ENCODE peak calls at places on chromosomes 2 and 18, in ten cellular contexts. One of them, this sample, is unnamed.

GRCh38 chr2:144595686-144596073 is 75.8 kb upstream of the ZEB2 start:
- DNase-seq in stomach: no peak
- DNase-seq in uterus: no peak
- DNase-seq in adrenal gland: no peak
- DNase-seq in K562: no peak
- DNase-seq in ovary: no peak
- DNase-seq in A549: no peak
- DNase-seq in body of pancreas: no peak
- DNase-seq in heart left ventricle: no peak
- DNase-seq in IMR-90: no peak
- DNase-seq in this sample: no peak

GRCh38 chr2:67215636-67216035 is 181.5 kb upstream of the ETAA1 start:
- DNase-seq in stomach: no peak
- DNase-seq in uterus: no peak
- DNase-seq in adrenal gland: no peak
- DNase-seq in K562: no peak
- DNase-seq in ovary: no peak
- DNase-seq in A549: no peak
- DNase-seq in body of pancreas: no peak
- DNase-seq in heart left ventricle: no peak
- DNase-seq in IMR-90: peak; percentile 69
- DNase-seq in this sample: no peak

GRCh38 chr2:50995610-50996009 is 36.3 kb downstream of the NRXN1 start:
- DNase-seq in stomach: no peak
- DNase-seq in uterus: no peak
- DNase-seq in adrenal gland: peak; percentile 14
- DNase-seq in K562: no peak
- DNase-seq in ovary: no peak
- DNase-seq in A549: no peak
- DNase-seq in body of pancreas: no peak
- DNase-seq in heart left ventricle: no peak
- DNase-seq in IMR-90: peak; percentile 80
- DNase-seq in this sample: no peak

GRCh38 chr2:164661349-164661748 is 40.1 kb upstream of the GRB14 start:
- DNase-seq in stomach: no peak
- DNase-seq in uterus: no peak
- DNase-seq in adrenal gland: no peak
- DNase-seq in K562: no peak
- DNase-seq in ovary: no peak
- DNase-seq in A549: no peak
- DNase-seq in body of pancreas: no peak
- DNase-seq in heart left ventricle: no peak
- DNase-seq in IMR-90: peak; percentile 1
- DNase-seq in this sample: no peak

GRCh38 chr2:49973917-49974368 is 819.6 kb upstream of the FSHR start:
- DNase-seq in stomach: peak; percentile 45
- DNase-seq in uterus: peak; percentile 17
- DNase-seq in adrenal gland: peak; percentile 16
- DNase-seq in K562: no peak
- DNase-seq in ovary: peak; percentile 13
- DNase-seq in A549: peak; percentile 5
- DNase-seq in body of pancreas: peak; percentile 31
- DNase-seq in heart left ventricle: peak; percentile 74
- DNase-seq in IMR-90: no peak
- DNase-seq in this sample: no peak

GRCh38 chr2:34242741-34243123 is 643.6 kb upstream of the FAM98A start:
- DNase-seq in stomach: peak; percentile 90
- DNase-seq in uterus: no peak
- DNase-seq in adrenal gland: no peak
- DNase-seq in K562: no peak
- DNase-seq in ovary: no peak
- DNase-seq in A549: no peak
- DNase-seq in body of pancreas: peak; percentile 82
- DNase-seq in heart left ventricle: no peak
- DNase-seq in IMR-90: no peak
- DNase-seq in this sample: no peak

GRCh38 chr2:144322379-144322778 is 197.5 kb downstream of the ZEB2 start:
- DNase-seq in stomach: no peak
- DNase-seq in uterus: no peak
- DNase-seq in adrenal gland: no peak
- DNase-seq in K562: no peak
- DNase-seq in ovary: no peak
- DNase-seq in A549: no peak
- DNase-seq in body of pancreas: no peak
- DNase-seq in heart left ventricle: no peak
- DNase-seq in IMR-90: no peak
- DNase-seq in this sample: no peak

GRCh38 chr18:12076424-12077140 is 17.1 kb upstream of the ANKRD62 start:
- DNase-seq in stomach: peak; percentile 55
- DNase-seq in uterus: peak; percentile 10
- DNase-seq in adrenal gland: peak; percentile 31
- DNase-seq in K562: no peak
- DNase-seq in ovary: no peak
- DNase-seq in A549: peak; percentile 26
- DNase-seq in body of pancreas: no peak
- DNase-seq in heart left ventricle: no peak
- DNase-seq in IMR-90: peak; percentile 7
- DNase-seq in this sample: no peak

GRCh38 chr18:57029761-57030160 is 117.1 kb upstream of the BOD1L2 start:
- DNase-seq in stomach: no peak
- DNase-seq in uterus: no peak
- DNase-seq in adrenal gland: no peak
- DNase-seq in K562: no peak
- DNase-seq in ovary: no peak
- DNase-seq in A549: no peak
- DNase-seq in body of pancreas: no peak
- DNase-seq in heart left ventricle: no peak
- DNase-seq in IMR-90: no peak
- DNase-seq in this sample: peak; percentile 72

GRCh38 chr2:85132834-85133637 is at the start of gene TCF7L1:
- DNase-seq in stomach: peak; percentile 55
- DNase-seq in uterus: peak; percentile 90
- DNase-seq in adrenal gland: peak; percentile 62
- DNase-seq in K562: peak; percentile 90
- DNase-seq in ovary: peak; percentile 88
- DNase-seq in A549: peak; percentile 93
- DNase-seq in body of pancreas: peak; percentile 72
- DNase-seq in heart left ventricle: peak; percentile 82
- DNase-seq in IMR-90: peak; percentile 88
- DNase-seq in this sample: peak; percentile 94

GRCh38 chr18:39453882-39454281 is 1888.3 kb upstream of the CELF4 start:
- DNase-seq in stomach: no peak
- DNase-seq in uterus: peak; percentile 25
- DNase-seq in adrenal gland: peak; percentile 32
- DNase-seq in K562: no peak
- DNase-seq in ovary: no peak
- DNase-seq in A549: no peak
- DNase-seq in body of pancreas: no peak
- DNase-seq in heart left ventricle: peak; percentile 35
- DNase-seq in IMR-90: peak; percentile 65
- DNase-seq in this sample: no peak

GRCh38 chr2:167863377-167863776 is 384.0 kb downstream of the STK39 start:
- DNase-seq in stomach: no peak
- DNase-seq in uterus: no peak
- DNase-seq in adrenal gland: no peak
- DNase-seq in K562: no peak
- DNase-seq in ovary: no peak
- DNase-seq in A549: no peak
- DNase-seq in body of pancreas: no peak
- DNase-seq in heart left ventricle: no peak
- DNase-seq in IMR-90: no peak
- DNase-seq in this sample: no peak

GRCh38 chr18:37218022-37218590 is 347.5 kb downstream of the CELF4 start:
- DNase-seq in stomach: no peak
- DNase-seq in uterus: no peak
- DNase-seq in adrenal gland: no peak
- DNase-seq in K562: no peak
- DNase-seq in ovary: no peak
- DNase-seq in A549: no peak
- DNase-seq in body of pancreas: no peak
- DNase-seq in heart left ventricle: no peak
- DNase-seq in IMR-90: no peak
- DNase-seq in this sample: no peak

GRCh38 chr18:79448621-79449020 is 52.9 kb downstream of the NFATC1 start:
- DNase-seq in stomach: no peak
- DNase-seq in uterus: no peak
- DNase-seq in adrenal gland: no peak
- DNase-seq in K562: no peak
- DNase-seq in ovary: no peak
- DNase-seq in A549: no peak
- DNase-seq in body of pancreas: no peak
- DNase-seq in heart left ventricle: no peak
- DNase-seq in IMR-90: no peak
- DNase-seq in this sample: no peak
- H3K9me3 ChIP-seq in stomach: no peaks in the 10 kb centered on the region
- H3K9me3 ChIP-seq in uterus: no peaks in the 10 kb centered on the region
- H3K9me3 ChIP-seq in adrenal gland: no peaks in the 10 kb centered on the region
- H3K9me3 ChIP-seq in K562: no peaks in the 10 kb centered on the region
- H3K9me3 ChIP-seq in ovary: no peaks in the 10 kb centered on the region
- H3K9me3 ChIP-seq in A549: no peaks in the 10 kb centered on the region
- H3K9me3 ChIP-seq in body of pancreas: no peaks in the 10 kb centered on the region
- H3K9me3 ChIP-seq in heart left ventricle: no peaks in the 10 kb centered on the region
- H3K9me3 ChIP-seq in IMR-90: no peaks in the 10 kb centered on the region
- H3K9me3 ChIP-seq in this sample: no peaks in the 10 kb centered on the region

GRCh38 chr2:43192039-43192438 is 34.4 kb downstream of the ZFP36L2 start:
- DNase-seq in stomach: no peak
- DNase-seq in uterus: no peak
- DNase-seq in adrenal gland: no peak
- DNase-seq in K562: peak; percentile 43
- DNase-seq in ovary: no peak
- DNase-seq in A549: no peak
- DNase-seq in body of pancreas: no peak
- DNase-seq in heart left ventricle: no peak
- DNase-seq in IMR-90: no peak
- DNase-seq in this sample: no peak
- TF ChIP-seq CTCF in stomach: no peak
- TF ChIP-seq CTCF in uterus: no peak
- TF ChIP-seq CTCF in adrenal gland: no peak
- TF ChIP-seq CTCF in K562: peak; percentile 40
- TF ChIP-seq CTCF in ovary: no peak
- TF ChIP-seq CTCF in A549: no peak
- TF ChIP-seq CTCF in body of pancreas: no peak
- TF ChIP-seq CTCF in heart left ventricle: no peak
- TF ChIP-seq CTCF in IMR-90: no peak
- TF ChIP-seq CTCF in this sample: no peak

GRCh38 chr2:68293024-68293423 is 26.7 kb downstream of the CNRIP1 start:
- DNase-seq in stomach: no peak
- DNase-seq in uterus: no peak
- DNase-seq in adrenal gland: no peak
- DNase-seq in K562: no peak
- DNase-seq in ovary: no peak
- DNase-seq in A549: no peak
- DNase-seq in body of pancreas: no peak
- DNase-seq in heart left ventricle: no peak
- DNase-seq in IMR-90: no peak
- DNase-seq in this sample: no peak

GRCh38 chr2:68292108-68292710 is 27.5 kb downstream of the CNRIP1 start:
- DNase-seq in stomach: no peak
- DNase-seq in uterus: no peak
- DNase-seq in adrenal gland: peak; percentile 14
- DNase-seq in K562: peak; percentile 54
- DNase-seq in ovary: no peak
- DNase-seq in A549: peak; percentile 34
- DNase-seq in body of pancreas: peak; percentile 23
- DNase-seq in heart left ventricle: no peak
- DNase-seq in IMR-90: peak; percentile 37
- DNase-seq in this sample: no peak

GRCh38 chr2:68294187-68294586 is 25.6 kb downstream of the CNRIP1 start:
- DNase-seq in stomach: no peak
- DNase-seq in uterus: no peak
- DNase-seq in adrenal gland: no peak
- DNase-seq in K562: no peak
- DNase-seq in ovary: no peak
- DNase-seq in A549: no peak
- DNase-seq in body of pancreas: no peak
- DNase-seq in heart left ventricle: no peak
- DNase-seq in IMR-90: no peak
- DNase-seq in this sample: no peak

GRCh38 chr2:68295523-68295922 is 24.2 kb downstream of the CNRIP1 start:
- DNase-seq in stomach: no peak
- DNase-seq in uterus: no peak
- DNase-seq in adrenal gland: no peak
- DNase-seq in K562: no peak
- DNase-seq in ovary: no peak
- DNase-seq in A549: no peak
- DNase-seq in body of pancreas: no peak
- DNase-seq in heart left ventricle: no peak
- DNase-seq in IMR-90: no peak
- DNase-seq in this sample: no peak

GRCh38 chr2:68294913-68295312 is 24.8 kb downstream of the CNRIP1 start:
- DNase-seq in stomach: no peak
- DNase-seq in uterus: no peak
- DNase-seq in adrenal gland: no peak
- DNase-seq in K562: no peak
- DNase-seq in ovary: no peak
- DNase-seq in A549: no peak
- DNase-seq in body of pancreas: no peak
- DNase-seq in heart left ventricle: no peak
- DNase-seq in IMR-90: no peak
- DNase-seq in this sample: no peak
- TF ChIP-seq POLR2A in stomach: no peak
- TF ChIP-seq POLR2A in uterus: no peak
- TF ChIP-seq POLR2A in adrenal gland: no peak
- TF ChIP-seq POLR2A in K562: no peak
- TF ChIP-seq POLR2A in ovary: no peak
- TF ChIP-seq POLR2A in A549: no peak
- TF ChIP-seq POLR2A in body of pancreas: no peak
- TF ChIP-seq POLR2A in heart left ventricle: no peak
- TF ChIP-seq POLR2A in IMR-90: no peak
- TF ChIP-seq POLR2A in this sample: no peak

DNA sequence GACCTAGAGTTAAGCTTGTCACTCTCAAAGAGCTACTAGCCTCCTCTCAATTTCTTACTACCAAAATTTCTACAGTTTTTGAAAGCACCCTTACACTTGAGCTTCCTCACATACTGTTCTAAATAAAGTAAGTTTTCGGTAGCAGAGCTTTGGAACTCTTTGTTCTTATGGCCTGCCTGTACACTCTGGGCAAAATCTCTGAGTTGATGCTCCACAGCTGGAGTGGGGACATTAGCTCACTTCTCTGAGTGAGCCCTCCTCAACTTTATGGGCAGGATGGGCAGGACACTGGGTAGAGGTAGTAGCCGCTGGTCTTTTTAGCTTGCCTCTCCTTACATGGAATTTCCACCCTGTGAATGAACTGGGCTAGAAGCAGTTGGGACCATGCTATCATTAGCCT is 127.8 kb downstream of the FAM210A start:
- DNase-seq in stomach: no peak
- DNase-seq in uterus: no peak
- DNase-seq in adrenal gland: no peak
- DNase-seq in K562: no peak
- DNase-seq in ovary: no peak
- DNase-seq in A549: no peak
- DNase-seq in body of pancreas: no peak
- DNase-seq in heart left ventricle: no peak
- DNase-seq in IMR-90: no peak
- DNase-seq in this sample: no peak
- H3K9me3 ChIP-seq in stomach: peaks cover 11% of the 10 kb centered on the region
- H3K9me3 ChIP-seq in uterus: no peaks in the 10 kb centered on the region
- H3K9me3 ChIP-seq in adrenal gland: peaks cover 10% of the 10 kb centered on the region
- H3K9me3 ChIP-seq in K562: peaks cover 5% of the 10 kb centered on the region
- H3K9me3 ChIP-seq in ovary: no peaks in the 10 kb centered on the region
- H3K9me3 ChIP-seq in A549: peaks cover 23% of the 10 kb centered on the region
- H3K9me3 ChIP-seq in body of pancreas: no peaks in the 10 kb centered on the region
- H3K9me3 ChIP-seq in heart left ventricle: no peaks in the 10 kb centered on the region
- H3K9me3 ChIP-seq in IMR-90: no peaks in the 10 kb centered on the region
- H3K9me3 ChIP-seq in this sample: peaks cover 34% of the 10 kb centered on the region